ENCODE peak calls at places on chromosomes 6 and 20, in five cellular contexts. A is CD4-positive, alpha-beta T cell; Z is AG10803; N is AG09319; L is activated B cell treated with CpG ODN at 0.5 μM for 24 hours. T is an unnamed sample.

GRCh38 chr20:48957521-48957920 is 36.0 kb downstream of the ARFGEF2 start:
- DNase-seq in A (no peak), Z (no peak), N (no peak), L (no peak), T (no peak)

GRCh38 chr6:134882426-134883038 is 67.4 kb downstream of the ALDH8A1 start:
- DNase-seq in A (peak; percentile 11), Z (peak; percentile 73), N (peak; percentile 50), L (peak; percentile 35), T (peak; percentile 70)

GRCh38 chr20:57651977-57652864 is 32.0 kb upstream of the ZBP1 start:
- DNase-seq in A (no peak), Z (no peak), N (no peak), L (no peak), T (no peak)

GRCh38 chr6:24043848-24044247 is 82.2 kb upstream of the NRSN1 start:
- DNase-seq in A (no peak), Z (no peak), N (no peak), L (no peak), T (no peak)

GRCh38 chr6:4041480-4041879 is 37.5 kb downstream of the FAM217A start:
- DNase-seq in A (no peak), Z (no peak), N (no peak), L (no peak), T (no peak)

GRCh38 chr20:62900052-62900691 is 26.1 kb downstream of the DIDO1 start:
- DNase-seq in A (peak; percentile 63), Z (peak; percentile 67), N (no peak), L (peak; percentile 55), T (peak; percentile 65)

GRCh38 chr20:63439866-63440265 is 32.6 kb downstream of the KCNQ2 start:
- DNase-seq in A (no peak), Z (no peak), N (no peak), L (no peak), T (no peak)

GRCh38 chr6:111685506-111685905 is 79.8 kb upstream of the TRAF3IP2 start:
- DNase-seq in A (no peak), Z (peak; percentile 34), N (no peak), L (no peak), T (no peak)

GRCh38 chr6:3176562-3177355 is 19.4 kb upstream of the TUBB2A start:
- DNase-seq in A (no peak), Z (peak; percentile 78), N (no peak), L (no peak), T (peak; percentile 85)

GRCh38 chr6:46719099-46719498 is 16.1 kb downstream of the PLA2G7 start:
- DNase-seq in A (no peak), Z (peak; percentile 3), N (no peak), L (no peak), T (no peak)

GRCh38 chr20:34536798-34537394 is 20.7 kb downstream of the DYNLRB1 start:
- DNase-seq in A (no peak), Z (peak; percentile 39), N (no peak), L (no peak), T (no peak)
- TF ChIP-seq CTCF in A (peak; percentile 14), Z (peak; percentile 47), N (peak; percentile 32), L (no peak), T (peak; percentile 64)

GRCh38 chr6:56616967-56617366 is 25.7 kb downstream of the DST start:
- DNase-seq in A (no peak), Z (no peak), N (no peak), L (no peak), T (no peak)

GRCh38 chr6:56613247-56613851 is 29.3 kb downstream of the DST start:
- DNase-seq in A (no peak), Z (no peak), N (no peak), L (no peak), T (no peak)

GRCh38 chr6:56620229-56620868 is 22.3 kb downstream of the DST start:
- DNase-seq in A (no peak), Z (no peak), N (no peak), L (no peak), T (no peak)

DNA sequence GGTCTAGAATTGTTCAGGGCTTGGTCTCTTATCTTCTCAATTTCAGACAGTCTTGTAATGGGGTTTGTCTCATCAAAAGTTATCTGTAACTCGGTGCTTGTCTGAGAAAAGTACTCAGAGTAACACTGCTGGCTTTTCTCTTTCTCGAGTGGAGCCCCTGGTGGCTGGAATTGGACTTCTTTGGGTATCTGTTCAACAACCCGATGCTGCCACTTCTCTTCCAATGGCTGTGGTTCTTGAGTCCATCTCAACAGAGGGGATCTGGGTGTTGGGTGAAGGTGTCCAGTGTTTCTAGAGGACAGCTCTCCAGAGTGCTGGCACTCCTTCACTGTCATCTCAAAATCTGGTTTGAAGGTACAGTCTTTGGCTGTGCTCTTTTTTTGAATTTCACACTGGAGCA is 24.6 kb downstream of the DST start:
- DNase-seq in A (no peak), Z (no peak), N (no peak), L (no peak), T (no peak)
- TF ChIP-seq CTCF in A (no peak), Z (no peak), N (peak; percentile 13), L (no peak), T (peak; percentile 65)

DNA sequence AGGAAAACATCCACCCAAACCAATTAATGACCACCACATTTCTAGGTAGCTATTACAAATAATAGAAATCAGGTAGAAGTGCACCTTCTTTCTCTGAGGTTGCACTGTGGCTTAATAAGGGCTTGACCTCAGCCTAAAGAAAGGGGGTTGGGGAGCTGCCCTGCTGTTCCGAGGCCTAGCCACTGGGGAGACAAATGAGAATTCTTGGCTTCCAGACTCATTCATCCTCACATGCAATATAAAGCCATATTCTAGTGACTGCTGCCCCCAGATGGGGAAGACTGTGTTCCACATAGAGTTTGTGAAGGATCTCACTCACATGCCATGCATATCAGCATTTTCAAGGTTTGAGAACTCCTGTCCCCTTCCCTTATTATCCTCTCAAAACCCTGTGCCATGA is 22.9 kb downstream of the SAYSD1 start:
- DNase-seq in A (no peak), Z (no peak), N (no peak), L (no peak), T (no peak)
- TF ChIP-seq CTCF in A (no peak), Z (no peak), N (no peak), L (no peak), T (no peak)

GRCh38 chr6:87222676-87223075 is 67.3 kb downstream of the ZNF292 start:
- DNase-seq in A (no peak), Z (no peak), N (no peak), L (no peak), T (no peak)

GRCh38 chr6:87220997-87221396 is 65.6 kb downstream of the ZNF292 start:
- DNase-seq in A (no peak), Z (no peak), N (no peak), L (no peak), T (no peak)
- TF ChIP-seq CTCF in A (no peak), Z (no peak), N (no peak), L (no peak), T (no peak)

GRCh38 chr6:158627940-158628211 is 16.7 kb downstream of the DYNLT1 start:
- DNase-seq in A (no peak), Z (no peak), N (no peak), L (no peak), T (no peak)

GRCh38 chr6:158628542-158628941 is 16.0 kb downstream of the DYNLT1 start:
- DNase-seq in A (no peak), Z (no peak), N (no peak), L (no peak), T (no peak)

GRCh38 chr6:158627168-158627939 is 17.2 kb downstream of the DYNLT1 start:
- DNase-seq in A (no peak), Z (no peak), N (no peak), L (no peak), T (no peak)

GRCh38 chr6:158630944-158631616 is 13.5 kb downstream of the DYNLT1 start:
- DNase-seq in A (no peak), Z (peak; percentile 60), N (no peak), L (no peak), T (no peak)

DNA sequence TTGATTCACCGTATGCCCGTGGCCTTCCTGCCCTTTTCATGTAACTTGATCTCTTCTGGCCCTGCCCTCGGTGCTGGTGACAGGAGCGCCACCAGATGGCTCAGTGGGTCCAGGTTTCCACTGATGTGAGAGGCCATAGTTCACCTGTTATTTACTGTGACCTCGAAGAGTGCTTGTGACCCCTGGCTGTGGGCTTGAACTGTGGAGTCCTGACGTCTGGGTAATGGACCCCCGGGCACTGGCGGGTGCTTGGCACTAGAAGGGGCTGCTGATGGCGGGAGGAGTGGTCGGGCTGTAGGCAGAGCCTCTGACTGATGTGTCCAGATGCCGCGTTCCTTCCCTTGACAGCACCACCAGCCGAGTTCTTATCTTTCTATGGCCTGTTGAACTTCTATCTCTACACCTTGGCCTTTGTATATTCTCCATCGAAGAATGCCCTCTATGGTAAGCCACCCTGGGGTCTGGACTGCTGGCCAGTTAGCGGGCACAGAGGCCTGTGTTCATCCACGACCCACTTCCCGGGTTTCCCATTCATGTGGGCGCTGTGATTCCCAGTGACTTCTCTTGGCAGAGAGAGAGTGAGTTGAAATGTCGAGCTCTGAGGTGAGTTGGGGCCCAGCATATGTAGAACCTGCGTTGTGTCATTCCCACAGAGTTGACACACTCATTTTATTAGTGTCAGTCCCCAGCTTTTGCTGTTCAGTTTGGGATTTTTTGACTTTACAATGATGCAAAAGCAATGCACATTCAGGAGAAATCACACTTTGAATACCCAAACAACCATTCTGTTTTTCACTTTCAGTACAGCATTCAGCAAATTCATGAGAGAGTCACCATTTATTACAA is 14.9 kb downstream of the DYNLT1 start:
- DNase-seq in A (no peak), Z (no peak), N (no peak), L (no peak), T (no peak)
- TF ChIP-seq CTCF in A (peak; percentile 30), Z (no peak), N (no peak), L (no peak), T (peak; percentile 34)

DNA sequence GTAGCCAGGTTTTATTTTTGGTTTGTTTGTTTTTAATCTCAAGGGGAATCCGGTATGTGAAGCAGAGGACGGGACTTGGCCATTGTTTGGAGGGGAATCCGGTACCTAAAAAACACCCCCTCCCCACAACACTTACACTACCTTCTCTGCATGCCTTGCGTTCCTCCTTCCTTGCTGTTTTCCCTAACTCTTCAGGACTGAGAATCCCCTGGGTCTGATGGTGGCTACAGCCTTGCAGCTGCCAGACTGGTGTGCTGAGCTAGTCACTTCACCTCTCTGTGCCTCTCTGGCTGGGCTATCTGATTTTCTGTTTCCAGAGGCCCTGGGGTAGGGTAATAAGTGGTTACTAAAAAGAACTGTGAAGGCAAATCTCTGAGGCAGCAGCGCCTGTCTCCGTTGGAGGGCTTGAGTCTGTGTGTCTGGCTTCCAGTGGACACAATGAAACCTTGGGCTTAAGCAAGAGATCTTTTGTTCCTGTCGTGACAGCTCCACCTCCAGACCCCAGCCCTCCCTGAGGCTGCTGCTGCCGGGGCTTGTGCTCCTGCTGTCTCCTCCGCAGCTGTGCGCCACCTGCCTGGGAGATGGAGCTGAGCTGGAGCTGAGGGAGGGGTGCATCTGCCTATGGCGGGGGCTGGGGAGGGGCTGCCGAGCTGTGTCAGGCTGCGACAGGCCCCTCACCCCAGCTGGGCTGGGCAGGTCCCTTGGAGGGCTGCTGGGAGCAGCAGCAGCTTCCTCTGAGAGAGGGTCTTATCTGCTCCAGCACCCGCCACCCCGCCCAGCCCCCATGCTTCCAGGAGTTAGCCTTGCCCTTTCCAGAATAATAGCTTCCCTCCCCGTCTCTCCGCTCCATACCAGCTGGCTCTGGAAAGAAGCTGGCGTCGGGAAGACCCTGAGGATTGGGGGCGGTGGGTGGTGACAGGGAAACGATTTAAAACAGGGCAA is 65.8 kb upstream of the CCDC167 start:
- DNase-seq in A (no peak), Z (no peak), N (no peak), L (no peak), T (no peak)
- TF ChIP-seq CTCF in A (no peak), Z (no peak), N (no peak), L (no peak), T (no peak)

DNA sequence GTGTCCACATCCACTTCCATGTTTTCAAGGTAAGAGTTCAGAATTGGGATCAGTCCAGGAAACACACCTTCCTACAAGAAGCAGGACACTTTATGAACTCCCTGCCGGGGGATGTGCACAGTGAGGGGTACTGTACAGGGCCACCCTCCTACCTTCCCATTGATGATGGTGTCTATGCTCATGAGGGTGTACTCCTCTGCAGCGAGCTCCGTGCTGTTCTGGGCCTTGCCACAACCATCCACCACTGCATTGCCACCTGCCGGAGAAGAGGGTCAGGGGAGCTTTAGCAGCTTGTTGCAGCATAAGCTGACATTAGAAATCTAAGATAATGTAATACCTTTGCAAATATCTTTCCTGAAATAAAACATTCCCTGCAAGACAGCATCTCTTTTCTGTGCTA is 44.8 kb downstream of the GCLC start:
- DNase-seq in A (no peak), Z (no peak), N (no peak), L (no peak), T (no peak)
- TF ChIP-seq CTCF in A (no peak), Z (no peak), N (no peak), L (no peak), T (no peak)